ENCODE peak calls at places on chromosomes 13 and 19, in eight cellular contexts. Q is neuronal stem cell; F is transverse colon; P is Caco-2; U is heart right ventricle; N is hepatocyte; Z is astrocyte; H is CD4-positive, CD25-positive, alpha-beta regulatory T cell. R is an unnamed sample.

GRCh38 chr13:40562975-40563349 is 103.5 kb downstream of the FOXO1 start:
- DNase-seq in Z (peak; percentile 19), H (peak; percentile 41), U (no peak), Q (no peak), P (no peak), F (no peak), N (no peak), R (no peak)

GRCh38 chr19:15733895-15734294 is 3.9 kb upstream of the OR10H3 start:
- DNase-seq in H (no peak), P (no peak), Q (no peak), U (no peak), F (no peak), Z (no peak), N (no peak), R (no peak)

GRCh38 chr13:66087149-66087780 is 1142.9 kb downstream of the PCDH9 start:
- DNase-seq in P (no peak), Q (no peak), F (no peak), U (no peak), Z (peak; percentile 12), H (no peak), N (no peak), R (no peak)

GRCh38 chr19:39448271-39448670 is 2.9 kb downstream of the SUPT5H start:
- DNase-seq in H (no peak), F (no peak), N (no peak), P (no peak), U (no peak), Q (no peak), Z (peak; percentile 60), R (no peak)

GRCh38 chr13:45510671-45511070 is 45.9 kb downstream of the COG3 start:
- DNase-seq in P (no peak), H (no peak), Z (no peak), N (no peak), U (no peak), Q (no peak), F (no peak), R (no peak)

GRCh38 chr19:11451942-11452813 is 16.7 kb downstream of the PRKCSH start:
- DNase-seq in Q (no peak), N (no peak), F (no peak), P (no peak), H (no peak), Z (no peak), U (no peak), R (no peak)

GRCh38 chr19:2012941-2013682 is 2.4 kb downstream of the BTBD2 start:
- DNase-seq in N (no peak), F (no peak), Z (no peak), Q (no peak), U (no peak), H (no peak), P (no peak), R (no peak)

GRCh38 chr19:45468803-45469131 is 971 bp downstream of the FOSB start:
- DNase-seq in N (no peak), H (no peak), P (no peak), F (no peak), Q (no peak), Z (no peak), U (no peak), R (no peak)

GRCh38 chr13:31263346-31263745 is 63.6 kb downstream of the B3GLCT start:
- DNase-seq in N (no peak), Q (no peak), P (no peak), F (no peak), U (no peak), H (no peak), Z (no peak), R (no peak)

GRCh38 chr13:72379581-72379980 is 347.8 kb downstream of the MZT1 start:
- DNase-seq in P (no peak), F (no peak), U (no peak), N (no peak), Z (peak; percentile 29), Q (no peak), H (no peak), R (no peak)

GRCh38 chr19:50562996-50563395 is 5.2 kb downstream of the LRRC4B start:
- DNase-seq in N (no peak), P (no peak), H (no peak), F (no peak), Q (no peak), Z (no peak), U (no peak), R (no peak)

GRCh38 chr13:111948281-111948680 is 118.7 kb upstream of the SOX1 start:
- DNase-seq in H (no peak), N (no peak), Z (no peak), Q (no peak), U (no peak), P (no peak), F (no peak), R (no peak)

GRCh38 chr13:110590577-110590976 is 24.8 kb upstream of the NAXD start:
- DNase-seq in Z (no peak), F (no peak), U (no peak), H (no peak), Q (no peak), N (no peak), P (no peak), R (no peak)

GRCh38 chr19:12773571-12773970 is 1.8 kb downstream of the HOOK2 start:
- DNase-seq in F (no peak), H (peak; percentile 49), N (no peak), Z (no peak), Q (no peak), P (no peak), U (peak; percentile 51), R (no peak)

GRCh38 chr19:38270587-38271167 is 6.3 kb downstream of the SPINT2 start:
- DNase-seq in F (no peak), N (no peak), Z (peak; percentile 39), P (no peak), U (no peak), H (no peak), Q (no peak), R (no peak)

GRCh38 chr13:109781384-109782065 is 4.9 kb downstream of the IRS2 start:
- DNase-seq in H (no peak), N (no peak), F (no peak), Z (no peak), Q (no peak), U (no peak), P (no peak), R (no peak)

GRCh38 chr13:101326710-101327109 is 89.6 kb downstream of the NALCN start:
- DNase-seq in Q (no peak), U (no peak), H (no peak), P (no peak), Z (no peak), F (no peak), N (no peak), R (no peak)

GRCh38 chr13:43132911-43133310 is 109.5 kb downstream of the DNAJC15 start:
- DNase-seq in Q (no peak), Z (no peak), F (no peak), N (no peak), P (no peak), H (no peak), U (no peak), R (no peak)

DNA sequence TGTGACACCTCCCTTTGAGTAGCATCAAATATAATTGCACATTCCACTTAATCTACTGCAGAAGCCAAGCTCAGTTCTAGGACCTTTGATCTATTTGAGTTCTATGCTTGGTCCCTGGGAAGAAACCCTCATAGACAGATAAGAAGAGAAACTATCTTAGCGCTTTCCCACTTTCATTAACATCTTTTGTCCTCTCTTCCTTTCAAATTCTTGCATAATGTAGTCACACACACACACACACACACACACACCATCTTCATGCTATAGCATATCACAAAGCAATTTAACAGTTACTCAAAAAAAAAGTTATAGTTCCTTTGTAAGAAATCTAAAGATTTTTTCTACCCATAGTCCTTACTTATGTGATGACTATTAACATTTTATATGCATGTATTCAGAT is 735.9 kb upstream of the PCDH9 start:
- DNase-seq in N (no peak), U (no peak), H (no peak), Z (peak; percentile 22), P (no peak), F (no peak), Q (no peak), R (no peak)
- H3K4me3 ChIP-seq in N (no peak overlapping the region), U (no peak overlapping the region), H (no peak overlapping the region), Z (no peak overlapping the region), P (no peak overlapping the region), F (no peak overlapping the region), Q (no peak overlapping the region), R (no peak overlapping the region)

GRCh38 chr19:3365447-3366103 is 808 bp upstream of the NFIC start:
- DNase-seq in P (no peak), Q (no peak), F (peak; percentile 66), H (no peak), U (peak; percentile 74), Z (peak; percentile 57), N (no peak), R (no peak)
- H3K4me3 ChIP-seq in P (no peak overlapping the region), Q (no peak overlapping the region), F (peak overlapping the region; percentile 91), H (no peak overlapping the region), U (peak overlapping the region; percentile 84), Z (peak overlapping the region; percentile 57), N (peak overlapping the region; percentile 65), R (peak overlapping the region; percentile 79)

DNA sequence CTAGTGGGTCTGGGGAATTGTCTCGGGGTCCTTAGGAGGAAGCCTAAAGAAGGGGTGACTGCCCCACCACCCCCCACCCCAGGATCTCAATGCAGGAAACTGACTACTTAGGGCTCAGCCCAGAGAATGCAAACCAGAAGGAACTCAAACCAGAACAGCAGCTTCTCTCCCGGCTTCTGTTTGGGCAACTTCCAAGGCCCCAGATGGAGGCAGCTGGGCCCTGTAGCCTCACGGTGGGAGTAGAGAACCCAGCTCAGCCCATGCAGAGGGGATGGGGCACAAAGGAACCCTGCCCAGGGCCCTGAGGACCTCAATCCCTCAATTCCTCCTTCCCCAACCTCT is 2.3 kb downstream of the ADGRE5 start:
- DNase-seq in H (peak; percentile 27), Z (no peak), F (peak; percentile 43), U (peak; percentile 51), Q (no peak), N (no peak), P (no peak), R (peak; percentile 55)
- H3K4me3 ChIP-seq in H (peak overlapping the region; percentile 95), Z (no peak overlapping the region), F (no peak overlapping the region), U (no peak overlapping the region), Q (no peak overlapping the region), N (no peak overlapping the region), P (no peak overlapping the region), R (no peak overlapping the region)

GRCh38 chr19:44304659-44305193 is at the start of gene ZNF235:
- DNase-seq in Z (peak; percentile 98), U (peak; percentile 92), Q (peak; percentile 84), F (peak; percentile 90), N (peak; percentile 95), P (peak; percentile 93), H (peak; percentile 90), R (peak; percentile 99)

GRCh38 chr19:44306283-44306682 is 1.5 kb upstream of the ZNF235 start:
- DNase-seq in U (no peak), F (no peak), N (no peak), Q (no peak), P (no peak), H (no peak), Z (no peak), R (no peak)

GRCh38 chr19:44305457-44305856 is 632 bp upstream of the ZNF235 start:
- DNase-seq in U (no peak), F (no peak), P (no peak), Q (no peak), H (no peak), N (no peak), Z (no peak), R (no peak)

GRCh38 chr19:44303976-44304568 is 753 bp downstream of the ZNF235 start:
- DNase-seq in P (no peak), F (peak; percentile 12), U (no peak), N (peak; percentile 39), Z (peak; percentile 37), H (peak; percentile 7), Q (peak; percentile 21), R (peak; percentile 30)

DNA sequence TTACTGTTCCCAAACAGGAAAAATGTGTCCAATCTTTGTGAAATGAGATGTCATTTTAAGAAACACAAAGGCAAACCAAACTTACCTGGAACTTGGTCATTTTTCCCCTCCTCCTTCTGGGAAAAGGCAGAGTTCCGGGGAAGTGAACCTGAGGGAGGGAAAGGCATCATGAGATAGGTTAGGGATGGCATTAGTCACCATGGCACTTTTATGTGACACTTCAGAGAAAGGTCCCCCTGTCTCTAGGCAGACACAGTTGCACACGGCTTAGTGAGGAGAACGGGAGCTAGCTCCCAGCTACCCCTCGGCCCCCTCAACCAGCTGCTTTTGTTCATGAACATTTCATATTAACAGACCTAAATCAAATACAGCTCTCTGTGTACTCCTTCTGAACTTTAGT is 1.5 kb downstream of the ZNF235 start:
- DNase-seq in Q (no peak), F (no peak), Z (no peak), H (no peak), U (no peak), P (no peak), N (no peak), R (no peak)
- H3K4me3 ChIP-seq in Q (peak overlapping the region; percentile 73), F (no peak overlapping the region), Z (peak overlapping the region; percentile 92), H (no peak overlapping the region), U (no peak overlapping the region), P (no peak overlapping the region), N (no peak overlapping the region), R (peak overlapping the region; percentile 85)